ENCODE peak calls at places on chromosome 1, in ten cellular contexts. D, C, E, V, G, S, H, A, Y and Z are unnamed samples.

GRCh38 chr1:38658883-38659282 is 200.7 kb downstream of the RRAGC start:
- DNase-seq in D (no peak), C (no peak), E (no peak), V (no peak), G (no peak), S (no peak), H (no peak), A (no peak), Y (no peak), Z (no peak)

GRCh38 chr1:22131875-22132486 is 10.9 kb downstream of the WNT4 start:
- DNase-seq in D (no peak), C (no peak), E (no peak), V (peak), G (no peak), S (no peak), H (no peak), A (no peak), Y (peak), Z (no peak)

GRCh38 chr1:111221633-111222286 is 5.8 kb upstream of the CHI3L2 start:
- DNase-seq in D (no peak), C (no peak), E (peak), V (peak), G (peak), S (peak), H (no peak), A (no peak), Y (no peak), Z (no peak)

GRCh38 chr1:201946224-201946908 is at the start of gene LMOD1:
- DNase-seq in D (peak), C (peak), E (peak), V (peak), G (peak), S (peak), H (peak), A (peak), Y (no peak), Z (peak)

GRCh38 chr1:59674605-59675004 is 140.1 kb upstream of the HOOK1 start:
- DNase-seq in D (peak), C (peak), E (peak), V (peak), G (peak), S (peak), H (no peak), A (no peak), Y (no peak), Z (no peak)

GRCh38 chr1:78483903-78484302 is 6.9 kb upstream of the PTGFR start:
- DNase-seq in D (no peak), C (no peak), E (peak), V (no peak), G (peak), S (peak), H (no peak), A (no peak), Y (no peak), Z (no peak)

GRCh38 chr1:151829352-151830046 is 2.1 kb downstream of the RORC start:
- DNase-seq in D (no peak), C (no peak), E (no peak), V (no peak), G (no peak), S (no peak), H (no peak), A (no peak), Y (no peak), Z (no peak)

GRCh38 chr1:227544677-227545076 is 18.7 kb upstream of the ZNF678 start:
- DNase-seq in D (no peak), C (no peak), E (no peak), V (no peak), G (no peak), S (no peak), H (no peak), A (no peak), Y (no peak), Z (no peak)

GRCh38 chr1:198929961-198930599 is 291.2 kb downstream of the PTPRC start:
- DNase-seq in D (no peak), C (no peak), E (peak), V (no peak), G (peak), S (no peak), H (peak), A (no peak), Y (no peak), Z (no peak)

GRCh38 chr1:160489513-160490261 is 33.4 kb downstream of the SLAMF6 start:
- DNase-seq in D (no peak), C (no peak), E (no peak), V (no peak), G (no peak), S (no peak), H (no peak), A (no peak), Y (no peak), Z (no peak)

GRCh38 chr1:175968486-175969182 is 225.2 kb upstream of the TNR start:
- DNase-seq in D (no peak), C (no peak), E (no peak), V (no peak), G (peak), S (peak), H (no peak), A (no peak), Y (no peak), Z (no peak)

GRCh38 chr1:246329900-246330299 is 177.2 kb downstream of the SMYD3 start:
- DNase-seq in D (no peak), C (no peak), E (no peak), V (no peak), G (no peak), S (no peak), H (no peak), A (no peak), Y (no peak), Z (no peak)

GRCh38 chr1:15353839-15354579 is 55.7 kb upstream of the EFHD2 start:
- DNase-seq in D (no peak), C (no peak), E (peak), V (no peak), G (peak), S (no peak), H (peak), A (no peak), Y (no peak), Z (no peak)

GRCh38 chr1:23558140-23558871 is 995 bp downstream of the ID3 start:
- DNase-seq in D (peak), C (peak), E (no peak), V (peak), G (peak), S (peak), H (peak), A (no peak), Y (no peak), Z (no peak)

GRCh38 chr1:171610385-171610784 is 11.7 kb upstream of the MYOCOS start:
- DNase-seq in D (no peak), C (no peak), E (peak), V (no peak), G (peak), S (peak), H (peak), A (no peak), Y (no peak), Z (no peak)

GRCh38 chr1:10338047-10338446 is 60.8 kb upstream of the PGD start:
- DNase-seq in D (peak), C (peak), E (peak), V (peak), G (peak), S (peak), H (peak), A (peak), Y (no peak), Z (no peak)

GRCh38 chr1:201634261-201634660 is 95.3 kb downstream of the NAV1 start:
- DNase-seq in D (no peak), C (no peak), E (peak), V (no peak), G (peak), S (peak), H (peak), A (no peak), Y (no peak), Z (no peak)

GRCh38 chr1:80892452-80892995 is 908.2 kb upstream of the ADGRL2 start:
- DNase-seq in D (no peak), C (no peak), E (peak), V (no peak), G (peak), S (no peak), H (peak), A (no peak), Y (no peak), Z (no peak)

GRCh38 chr1:173043253-173043652 is 7.5 kb downstream of the TNFSF18 start:
- DNase-seq in D (no peak), C (no peak), E (peak), V (no peak), G (peak), S (peak), H (peak), A (no peak), Y (no peak), Z (no peak)

GRCh38 chr1:181369416-181369815 is 113.9 kb upstream of the CACNA1E start:
- DNase-seq in D (no peak), C (no peak), E (no peak), V (no peak), G (no peak), S (no peak), H (no peak), A (no peak), Y (no peak), Z (no peak)

GRCh38 chr1:68120136-68120791 is 69.8 kb upstream of the DIRAS3 start:
- DNase-seq in D (no peak), C (peak), E (peak), V (peak), G (peak), S (peak), H (peak), A (peak), Y (no peak), Z (no peak)

GRCh38 chr1:77925966-77926365 is 37.5 kb downstream of the NEXN start:
- DNase-seq in D (no peak), C (no peak), E (peak), V (no peak), G (no peak), S (peak), H (no peak), A (no peak), Y (no peak), Z (no peak)

GRCh38 chr1:17574502-17574901 is 35.0 kb downstream of the ARHGEF10L start:
- DNase-seq in D (no peak), C (no peak), E (no peak), V (no peak), G (no peak), S (no peak), H (no peak), A (no peak), Y (no peak), Z (no peak)

GRCh38 chr1:17573518-17574041 is 34.1 kb downstream of the ARHGEF10L start:
- DNase-seq in D (no peak), C (no peak), E (no peak), V (peak), G (no peak), S (no peak), H (no peak), A (no peak), Y (no peak), Z (no peak)

GRCh38 chr1:17570228-17570627 is 30.7 kb downstream of the ARHGEF10L start:
- DNase-seq in D (no peak), C (no peak), E (no peak), V (no peak), G (no peak), S (no peak), H (no peak), A (no peak), Y (no peak), Z (no peak)

GRCh38 chr1:17569200-17570139 is 30.0 kb downstream of the ARHGEF10L start:
- DNase-seq in D (peak), C (peak), E (peak), V (peak), G (peak), S (peak), H (peak), A (peak), Y (no peak), Z (no peak)

DNA sequence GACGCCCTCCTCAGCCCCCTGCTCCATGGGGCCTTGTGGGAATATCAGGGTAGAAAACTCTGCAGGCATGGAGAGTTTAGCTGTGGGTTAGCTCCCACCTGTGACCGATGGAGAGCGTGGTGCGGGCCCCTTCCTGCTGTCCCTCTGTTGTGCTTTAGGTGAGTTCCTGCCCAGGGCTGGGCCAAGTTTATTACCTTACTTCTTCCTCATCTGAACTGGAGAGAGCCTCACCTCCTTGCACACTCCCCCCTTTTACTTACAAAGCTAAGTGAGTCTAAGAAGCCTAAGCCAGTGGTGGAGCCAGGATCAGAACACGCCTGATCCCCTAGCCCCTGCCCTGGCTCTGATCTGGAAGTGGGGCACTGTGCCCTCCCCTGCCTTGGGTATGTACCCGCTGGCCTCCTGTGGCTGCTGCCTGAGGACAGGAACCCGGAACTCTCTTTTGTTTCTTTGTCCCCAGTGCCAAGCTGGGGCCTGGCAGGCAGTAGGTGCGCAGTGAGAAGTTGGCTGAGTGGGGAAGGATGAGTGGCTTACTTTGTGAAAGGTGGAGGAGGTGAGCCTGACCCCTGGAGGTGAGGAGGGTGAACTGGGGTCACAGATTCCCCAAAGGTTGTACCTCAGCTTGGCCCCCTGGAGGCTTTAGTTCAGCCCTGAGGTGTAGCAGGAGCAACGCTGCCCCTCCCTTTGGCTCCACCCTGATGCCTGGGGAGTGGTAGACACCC is 32.9 kb downstream of the ARHGEF10L start:
- DNase-seq in D (no peak), C (no peak), E (no peak), V (no peak), G (no peak), S (no peak), H (no peak), A (no peak), Y (no peak), Z (no peak)
- TF ChIP-seq CTCF in D (no peak), C (no peak), E (peak), V (no peak), G (no peak), S (no peak), H (no peak), A (no peak), Y (no peak), Z (peak)

GRCh38 chr1:212915245-212916091 is 34.9 kb upstream of the VASH2 start:
- DNase-seq in D (peak), C (peak), E (peak), V (peak), G (peak), S (peak), H (peak), A (no peak), Y (no peak), Z (no peak)
- TF ChIP-seq CTCF in D (no peak), C (no peak), E (peak), V (peak), G (peak), S (peak), H (peak), A (peak), Y (no peak), Z (peak)

DNA sequence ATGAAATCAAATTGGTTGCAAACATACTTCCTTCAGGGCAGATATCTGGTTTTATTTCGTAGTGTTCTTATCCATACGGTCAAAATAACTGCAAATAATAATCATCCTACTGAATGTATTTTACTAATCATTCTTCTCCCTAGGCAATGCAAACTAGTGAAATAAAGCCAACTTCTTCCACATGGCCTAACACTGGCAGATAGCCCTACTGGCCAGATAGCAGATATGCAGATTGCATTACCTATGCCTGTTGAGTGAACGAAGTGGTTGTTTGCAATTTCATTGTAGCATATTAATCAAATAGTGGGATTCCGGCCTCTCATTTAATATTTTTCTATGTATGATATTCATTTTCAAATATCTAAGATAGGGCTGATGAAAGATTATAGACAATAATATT is 116.2 kb downstream of the CENPF start:
- DNase-seq in D (no peak), C (no peak), E (no peak), V (no peak), G (peak), S (peak), H (no peak), A (no peak), Y (no peak), Z (no peak)
- TF ChIP-seq CTCF in D (no peak), C (no peak), E (peak), V (no peak), G (no peak), S (peak), H (peak), A (no peak), Y (no peak), Z (no peak)

DNA sequence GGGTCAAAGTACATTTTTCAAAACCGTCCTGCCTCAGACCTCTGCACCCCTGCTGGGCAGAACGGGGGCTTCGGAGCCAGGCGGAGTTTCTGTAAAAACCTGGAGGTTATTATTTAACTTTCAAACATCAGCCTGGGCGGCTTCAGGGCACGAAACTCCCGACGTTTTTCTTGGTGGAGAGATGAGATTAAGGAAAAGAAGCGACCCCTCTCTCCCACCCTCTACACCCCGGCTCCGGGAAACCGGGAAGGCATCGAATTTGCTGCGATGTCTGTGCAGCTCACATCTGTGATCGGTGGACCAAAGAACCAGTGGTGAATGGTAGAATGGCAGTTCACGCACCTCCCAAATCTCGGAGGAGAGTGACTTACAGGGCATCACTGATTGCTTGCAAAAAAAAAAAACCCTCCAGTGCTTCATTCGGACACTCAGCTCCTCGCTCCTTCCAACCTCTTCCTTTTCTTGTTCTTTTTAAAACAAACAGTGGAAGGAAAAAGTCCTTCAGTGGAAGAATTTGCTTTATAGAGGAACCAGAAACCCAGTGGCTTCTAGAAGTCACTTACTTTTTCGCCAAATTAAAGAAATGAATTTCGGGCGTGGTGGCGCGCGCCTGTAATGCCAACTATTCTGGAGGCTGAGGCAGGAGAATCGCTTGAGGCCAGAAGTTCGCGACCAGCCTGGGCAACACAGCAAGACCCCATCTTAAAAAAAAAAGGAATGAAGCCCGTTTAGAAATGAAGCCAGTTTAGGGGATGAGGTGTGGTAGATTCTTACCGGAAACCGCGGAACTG is 875 bp downstream of the PHACTR4 start:
- DNase-seq in D (peak), C (no peak), E (peak), V (peak), G (peak), S (peak), H (peak), A (no peak), Y (no peak), Z (no peak)
- TF ChIP-seq CTCF in D (peak), C (no peak), E (peak), V (peak), G (no peak), S (peak), H (no peak), A (no peak), Y (no peak), Z (peak)

GRCh38 chr1:153907134-153907533 is 15.6 kb downstream of the GATAD2B start:
- DNase-seq in D (no peak), C (no peak), E (no peak), V (no peak), G (no peak), S (no peak), H (no peak), A (no peak), Y (no peak), Z (no peak)
- TF ChIP-seq CTCF in D (no peak), C (no peak), E (no peak), V (no peak), G (no peak), S (no peak), H (no peak), A (no peak), Y (no peak), Z (no peak)

DNA sequence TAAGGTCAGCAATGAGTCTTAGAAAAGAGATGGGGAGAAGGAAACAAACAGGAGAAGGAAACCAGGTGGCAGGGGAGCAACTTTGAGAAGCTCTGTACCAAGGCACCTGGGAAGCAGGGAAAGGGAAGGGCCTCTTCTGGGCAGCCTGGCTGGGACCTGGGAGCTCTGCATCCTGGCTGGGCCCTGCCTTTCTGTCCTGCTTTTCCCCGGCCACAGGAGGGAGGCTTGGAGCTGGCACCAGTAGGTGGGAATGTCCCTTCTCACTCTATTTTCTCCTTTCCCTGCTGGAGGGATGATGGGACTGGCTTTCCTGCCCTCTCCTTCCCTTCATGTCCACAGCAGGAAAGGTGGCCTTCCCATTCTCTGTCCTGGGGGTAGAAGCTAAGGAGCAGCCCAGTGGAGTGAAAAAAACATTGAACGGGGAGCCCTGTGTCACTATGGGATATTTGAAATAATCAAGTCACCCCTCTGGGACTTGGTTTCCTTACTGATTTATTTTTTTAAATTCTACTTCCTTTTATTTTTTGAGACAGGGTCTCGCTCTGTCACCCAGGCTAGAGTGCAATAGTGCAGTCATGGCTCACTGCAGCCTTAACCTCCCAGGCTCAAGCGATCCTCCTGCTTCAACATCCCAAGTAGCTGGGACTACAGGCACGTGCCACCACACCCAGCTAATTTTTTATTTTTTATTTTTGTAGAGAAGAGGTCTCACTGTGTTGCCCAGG is 5.1 kb upstream of the NES start:
- DNase-seq in D (no peak), C (no peak), E (no peak), V (no peak), G (no peak), S (no peak), H (no peak), A (no peak), Y (no peak), Z (no peak)
- TF ChIP-seq CTCF in D (no peak), C (no peak), E (peak), V (no peak), G (no peak), S (peak), H (peak), A (no peak), Y (no peak), Z (peak)

GRCh38 chr1:44786138-44786840 is 1.7 kb downstream of the BEST4 start:
- DNase-seq in D (peak), C (peak), E (peak), V (peak), G (peak), S (peak), H (peak), A (no peak), Y (peak), Z (no peak)

GRCh38 chr1:44785501-44786137 is 2.4 kb downstream of the BEST4 start:
- DNase-seq in D (no peak), C (no peak), E (no peak), V (no peak), G (no peak), S (no peak), H (no peak), A (no peak), Y (no peak), Z (no peak)

GRCh38 chr1:44783697-44784093 is 4.3 kb downstream of the BEST4 start:
- DNase-seq in D (no peak), C (no peak), E (no peak), V (peak), G (no peak), S (peak), H (no peak), A (no peak), Y (no peak), Z (no peak)

GRCh38 chr1:44784094-44785026 is 3.6 kb downstream of the BEST4 start:
- DNase-seq in D (no peak), C (no peak), E (no peak), V (no peak), G (no peak), S (no peak), H (no peak), A (no peak), Y (peak), Z (no peak)

GRCh38 chr1:44785027-44785376 is 3.0 kb downstream of the BEST4 start:
- DNase-seq in D (no peak), C (no peak), E (no peak), V (no peak), G (no peak), S (no peak), H (no peak), A (no peak), Y (no peak), Z (no peak)
- TF ChIP-seq CTCF in D (no peak), C (no peak), E (no peak), V (no peak), G (no peak), S (no peak), H (no peak), A (no peak), Y (no peak), Z (no peak)